ENCODE peak calls at places on chromosome 12, in four cellular contexts. A is AG04450, Z is epithelial cell of esophagus, M is colonic mucosa. L is an unnamed sample.

GRCh38 chr12:124347805-124348658 is 53.1 kb downstream of the RFLNA start:
- DNase-seq in A (no peak), M (no peak), Z (no peak), L (no peak)

GRCh38 chr12:21026302-21026701 is 104.7 kb upstream of the SLCO1B1 start:
- DNase-seq in M (no peak), Z (no peak), A (no peak), L (no peak)

GRCh38 chr12:27970981-27971489 is 1.5 kb downstream of the PTHLH start:
- DNase-seq in A (no peak), M (no peak), Z (peak), L (no peak)

GRCh38 chr12:32671930-32672785 is 6.9 kb upstream of the DNM1L start:
- DNase-seq in M (peak), A (peak), Z (peak), L (peak)

GRCh38 chr12:94202245-94203180 is 54.1 kb downstream of the PLXNC1 start:
- DNase-seq in A (no peak), Z (peak), M (no peak), L (no peak)

GRCh38 chr12:647039-647712 is 16.1 kb downstream of the NINJ2 start:
- DNase-seq in M (no peak), A (no peak), Z (no peak), L (no peak)

GRCh38 chr12:73421832-73422231 is 1115.8 kb upstream of the ATXN7L3B start:
- DNase-seq in M (no peak), Z (peak), A (no peak), L (no peak)

GRCh38 chr12:10031318-10031717 is 836 bp downstream of the CLEC9A start:
- DNase-seq in Z (peak), A (no peak), M (no peak), L (no peak)

GRCh38 chr12:113889076-113889475 is 77.0 kb downstream of the RBM19 start:
- DNase-seq in M (no peak), Z (no peak), A (no peak), L (peak)

GRCh38 chr12:89040146-89040964 is 311.9 kb downstream of the DUSP6 start:
- DNase-seq in A (no peak), M (no peak), Z (peak), L (peak)

GRCh38 chr12:6178981-6179761 is 21.0 kb upstream of the CD9 start:
- DNase-seq in A (no peak), Z (no peak), M (no peak), L (no peak)

GRCh38 chr12:105281694-105282049 is 45.7 kb upstream of the APPL2 start:
- DNase-seq in M (peak), A (no peak), Z (no peak), L (no peak)

GRCh38 chr12:80498059-80498728 is 54.2 kb downstream of the PTPRQ start:
- DNase-seq in M (no peak), A (no peak), Z (no peak), L (no peak)

GRCh38 chr12:106682594-106683234 is 91.8 kb upstream of the RIC8B start:
- DNase-seq in Z (peak), M (no peak), A (no peak), L (no peak)

GRCh38 chr12:39329015-39329414 is 113.9 kb downstream of the KIF21A start:
- DNase-seq in Z (peak), M (no peak), A (no peak), L (no peak)

GRCh38 chr12:113161415-113162016 is 12.0 kb downstream of the CFAP73 start:
- DNase-seq in M (no peak), Z (peak), A (no peak), L (no peak)

GRCh38 chr12:113021500-113021899 is 35.0 kb upstream of the DTX1 start:
- DNase-seq in M (no peak), Z (peak), A (no peak), L (no peak)

GRCh38 chr12:99911076-99911475 is 73.7 kb downstream of the ANKS1B start:
- DNase-seq in Z (peak), M (peak), A (peak), L (peak)

GRCh38 chr12:41250748-41251147 is 62.6 kb downstream of the PDZRN4 start:
- DNase-seq in M (no peak), A (no peak), Z (peak), L (no peak)

GRCh38 chr12:115090783-115091182 is 406.8 kb upstream of the TBX3 start:
- DNase-seq in M (no peak), Z (no peak), A (no peak), L (no peak)
- TF ChIP-seq CTCF in M (no peak), Z (no peak), A (no peak), L (no peak)

GRCh38 chr12:122891661-122892525 is 4.0 kb downstream of the VPS37B start:
- DNase-seq in M (peak), Z (peak), A (no peak), L (peak)

GRCh38 chr12:122895757-122896636 is at the start of gene VPS37B:
- DNase-seq in M (peak), Z (peak), A (no peak), L (peak)

GRCh38 chr12:122895290-122895689 is 634 bp downstream of the VPS37B start:
- DNase-seq in Z (no peak), A (no peak), M (no peak), L (no peak)

GRCh38 chr12:122894173-122895121 is 1.5 kb downstream of the VPS37B start:
- DNase-seq in M (peak), A (no peak), Z (peak), L (no peak)

GRCh38 chr12:122893208-122894151 is 2.4 kb downstream of the VPS37B start:
- DNase-seq in Z (peak), A (no peak), M (peak), L (no peak)
- H3K4me3 ChIP-seq in Z (peak), A (peak), M (peak), L (no peak)

GRCh38 chr12:93152617-93153016 is 223.5 kb upstream of the EEA1 start:
- DNase-seq in Z (no peak), A (no peak), M (no peak), L (no peak)
- TF ChIP-seq CTCF in Z (no peak), A (no peak), M (no peak), L (no peak)

GRCh38 chr12:7503686-7504085 is at the start of gene CD163:
- DNase-seq in A (no peak), M (no peak), Z (no peak), L (no peak)
- H3K4me3 ChIP-seq in A (no peak), M (no peak), Z (no peak), L (no peak)

DNA sequence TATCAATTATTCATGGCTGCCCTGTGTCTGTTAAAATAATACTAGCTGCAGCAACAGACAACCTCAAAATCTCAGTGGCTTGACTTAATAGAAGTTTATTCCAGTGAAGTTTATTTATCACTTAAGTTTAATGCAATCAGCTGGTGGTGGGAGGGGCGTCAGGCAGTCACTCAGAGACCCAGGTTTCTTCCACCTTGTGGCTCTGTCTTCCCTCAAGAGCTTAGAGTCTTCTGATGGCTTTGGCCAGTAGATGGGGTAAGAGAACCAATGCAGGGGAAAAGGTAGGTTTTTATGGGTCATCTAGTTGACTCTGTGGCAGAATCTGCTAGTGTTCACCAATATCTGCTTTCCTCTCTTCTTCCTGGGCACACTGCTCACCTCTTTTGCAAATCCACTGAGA is 668.9 kb downstream of the AACS start:
- DNase-seq in Z (no peak), A (no peak), M (no peak), L (no peak)
- TF ChIP-seq CTCF in Z (no peak), A (no peak), M (no peak), L (no peak)

GRCh38 chr12:58651850-58652249 is 268.5 kb downstream of the LRIG3 start:
- DNase-seq in A (no peak), M (no peak), Z (no peak), L (no peak)

GRCh38 chr12:58645946-58646345 is 274.4 kb downstream of the LRIG3 start:
- DNase-seq in Z (no peak), M (no peak), A (no peak), L (no peak)

GRCh38 chr12:58647495-58647894 is 272.8 kb downstream of the LRIG3 start:
- DNase-seq in A (no peak), Z (peak), M (no peak), L (no peak)

GRCh38 chr12:58654021-58654420 is 266.3 kb downstream of the LRIG3 start:
- DNase-seq in A (no peak), M (no peak), Z (no peak), L (no peak)

GRCh38 chr12:58648151-58648550 is 272.2 kb downstream of the LRIG3 start:
- DNase-seq in M (no peak), A (no peak), Z (no peak), L (no peak)
- H3K4me3 ChIP-seq in M (no peak), A (no peak), Z (no peak), L (no peak)

GRCh38 chr12:4355843-4356327 is 23.6 kb downstream of the FGF23 start:
- DNase-seq in M (peak), A (no peak), Z (peak), L (no peak)
- TF ChIP-seq CTCF in M (peak), A (peak), Z (peak), L (peak)